ENCODE peak calls at places on chromosomes 1 and 21, in five cellular contexts. B is fibroblast of lung, G is AG04450, M is suprapubic skin, Z is cardiac muscle cell. E is an unnamed sample. For H3K27me3, the result is how much of the 10 kb centered on the place peaks cover.

GRCh38 chr1:72601035-72601674 is 318.8 kb upstream of the NEGR1 start:
- DNase-seq in B (peak), G (no peak), M (no peak), Z (peak), E (no peak)

GRCh38 chr1:180131510-180131909 is 23.2 kb upstream of the QSOX1 start:
- DNase-seq in B (peak), G (peak), M (no peak), Z (peak), E (peak)

GRCh38 chr21:42195378-42196031 is 23.4 kb upstream of the ABCG1 start:
- DNase-seq in B (no peak), G (peak), M (no peak), Z (peak), E (peak)

GRCh38 chr1:23400324-23401110 is 24.0 kb downstream of the TCEA3 start:
- DNase-seq in B (no peak), G (no peak), M (no peak), Z (peak), E (no peak)

GRCh38 chr1:218344814-218345672 is at the start of gene TGFB2:
- DNase-seq in B (peak), G (no peak), M (no peak), Z (peak), E (peak)

GRCh38 chr1:205513774-205514173 is 9.3 kb downstream of the CDK18 start:
- DNase-seq in B (no peak), G (no peak), M (no peak), Z (no peak), E (no peak)

GRCh38 chr21:19122371-19122770 is 718.8 kb upstream of the TMPRSS15 start:
- DNase-seq in B (no peak), G (no peak), M (no peak), Z (no peak), E (no peak)

GRCh38 chr21:41497836-41498235 is 10.1 kb downstream of the TMPRSS2 start:
- DNase-seq in B (no peak), G (no peak), M (no peak), Z (no peak), E (no peak)

GRCh38 chr1:180503274-180503862 is 991 bp upstream of the ACBD6 start:
- DNase-seq in B (no peak), G (no peak), M (no peak), Z (peak), E (no peak)

GRCh38 chr21:37435120-37435519 is 68.5 kb downstream of the DYRK1A start:
- DNase-seq in B (peak), G (peak), M (no peak), Z (peak), E (peak)

GRCh38 chr1:97433520-97434175 is 487.2 kb downstream of the DPYD start:
- DNase-seq in B (peak), G (peak), M (no peak), Z (peak), E (peak)

GRCh38 chr1:197917813-197918646 is 858 bp downstream of the LHX9 start:
- DNase-seq in B (no peak), G (no peak), M (no peak), Z (no peak), E (no peak)

GRCh38 chr1:192516776-192517297 is 58.7 kb upstream of the RGS1 start:
- DNase-seq in B (peak), G (no peak), M (no peak), Z (no peak), E (no peak)

GRCh38 chr1:35187816-35188342 is 5.1 kb downstream of the SFPQ start:
- DNase-seq in B (no peak), G (no peak), M (no peak), Z (no peak), E (no peak)

GRCh38 chr1:227403535-227403934 is 85.2 kb upstream of the CDC42BPA start:
- DNase-seq in B (no peak), G (no peak), M (no peak), Z (no peak), E (no peak)
- H3K27me3 ChIP-seq in B (under half), G (under half), M (under half), Z (under half), E (under half)

GRCh38 chr1:161954050-161954449 is 69.6 kb downstream of the OLFML2B start:
- DNase-seq in B (peak), G (no peak), M (no peak), Z (no peak), E (no peak)
- H3K27ac ChIP-seq in B (no peak), G (no peak), M (peak), Z (no peak), E (no peak)

DNA sequence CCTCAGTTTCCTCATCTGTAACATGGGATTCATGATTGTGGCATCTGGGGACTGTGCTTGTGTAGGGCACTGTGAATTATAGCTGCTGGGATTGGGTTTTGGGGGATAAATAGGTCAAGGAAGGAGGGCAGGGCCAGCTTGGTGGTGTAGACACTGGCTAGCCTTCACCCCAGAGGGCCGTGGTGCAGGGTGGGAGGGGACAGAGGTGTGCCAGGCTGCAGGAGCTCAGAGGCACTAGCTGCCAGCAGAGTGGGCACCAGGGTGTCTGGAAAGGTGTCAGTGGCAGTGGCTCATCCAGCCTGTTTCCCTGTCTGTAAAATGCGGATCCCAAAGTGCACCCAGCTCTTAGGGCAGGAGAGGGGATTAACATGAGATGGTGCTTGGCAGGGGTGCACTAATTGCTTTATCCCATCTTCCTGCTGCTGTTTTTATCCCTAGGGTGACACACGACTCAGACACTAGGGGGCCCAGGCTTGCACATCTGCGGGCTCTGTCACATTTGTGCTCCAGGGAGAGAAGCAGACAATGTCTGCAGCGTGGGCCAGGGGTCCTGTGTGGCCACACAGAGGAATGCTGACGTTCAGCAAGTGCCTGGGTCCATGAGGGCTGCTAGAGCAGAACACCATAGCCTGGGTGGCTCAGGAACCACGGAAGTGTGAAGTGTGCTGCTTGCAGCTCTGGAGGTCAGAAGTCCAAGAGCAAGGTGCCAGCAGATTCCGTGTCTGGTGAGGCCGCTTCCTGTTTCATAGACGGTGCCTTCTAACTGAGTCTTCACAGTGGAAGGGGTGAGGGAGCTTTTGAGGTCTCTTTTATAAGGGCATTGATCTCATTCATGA is 19.3 kb downstream of the OBSCN start:
- DNase-seq in B (peak), G (no peak), M (no peak), Z (peak), E (peak)
- TF ChIP-seq CTCF in B (no peak), G (peak), M (no peak), Z (peak), E (peak)

GRCh38 chr1:8136766-8137165 is 110.7 kb upstream of the ERRFI1 start:
- DNase-seq in B (no peak), G (no peak), M (no peak), Z (peak), E (peak)
- H3K27me3 ChIP-seq in B (under half), G (under half), M (under half), Z (under half), E (under half)

E was measured in brain microvascular endothelial cell.